ENCODE peak calls at places on chromosomes 12 and 14, in seven cellular contexts. F, P, S, Y, C, J and T are unnamed samples.

GRCh38 chr12:7345232-7345631 is 41.4 kb downstream of the ACSM4 start:
- DNase-seq in S (no peak), Y (no peak), J (no peak), P (no peak), F (no peak), C (peak; percentile 10), T (no peak)

GRCh38 chr14:93012516-93013367 is 89.8 kb downstream of the CHGA start:
- DNase-seq in F (no peak), C (no peak), Y (no peak), S (no peak), P (no peak), J (no peak), T (no peak)

GRCh38 chr14:65226824-65227604 is 124.7 kb upstream of the MAX start:
- DNase-seq in P (no peak), C (peak; percentile 55), J (peak; percentile 77), F (peak; percentile 45), Y (no peak), S (peak; percentile 56), T (no peak)

GRCh38 chr14:96805906-96806305 is 8.7 kb downstream of the VRK1 start:
- DNase-seq in S (no peak), F (no peak), P (no peak), C (no peak), J (no peak), Y (no peak), T (no peak)

GRCh38 chr12:6684609-6685008 is 4.6 kb downstream of the ZNF384 start:
- DNase-seq in C (peak; percentile 56), S (peak; percentile 69), P (no peak), J (peak; percentile 44), F (peak; percentile 70), Y (peak; percentile 63), T (no peak)

GRCh38 chr14:106694638-106695393 is 1168.4 kb downstream of the TMEM121 start:
- DNase-seq in Y (no peak), J (no peak), S (no peak), P (peak; percentile 53), C (no peak), F (peak; percentile 47), T (no peak)

GRCh38 chr14:61388976-61389576 is 67.7 kb downstream of the PRKCH start:
- DNase-seq in C (no peak), J (no peak), Y (no peak), P (peak; percentile 11), S (no peak), F (peak; percentile 24), T (no peak)

GRCh38 chr12:15208140-15208539 is 13.1 kb downstream of the RERG start:
- DNase-seq in Y (no peak), J (no peak), C (peak; percentile 34), F (no peak), P (no peak), S (peak; percentile 11), T (no peak)

GRCh38 chr12:130762319-130762675 is 46.2 kb upstream of the RIMBP2 start:
- DNase-seq in Y (no peak), J (no peak), F (no peak), C (no peak), S (no peak), P (no peak), T (no peak)

GRCh38 chr12:7712841-7713442 is 1.7 kb downstream of the DPPA3 start:
- DNase-seq in Y (no peak), J (no peak), F (no peak), C (peak; percentile 53), S (no peak), P (no peak), T (no peak)

GRCh38 chr14:29236401-29236800 is 469.8 kb downstream of the FOXG1 start:
- DNase-seq in F (no peak), J (no peak), Y (no peak), S (peak; percentile 44), C (no peak), P (no peak), T (no peak)

GRCh38 chr12:121814429-121815119 is 10.8 kb downstream of the SETD1B start:
- DNase-seq in J (no peak), S (no peak), F (no peak), P (no peak), C (no peak), Y (no peak), T (no peak)

GRCh38 chr12:62263956-62264355 is 3.8 kb downstream of the USP15 start:
- DNase-seq in J (no peak), Y (no peak), F (no peak), C (no peak), S (no peak), P (no peak), T (no peak)

GRCh38 chr14:22596354-22596879 is 1.7 kb upstream of the ABHD4 start:
- DNase-seq in P (no peak), Y (no peak), S (no peak), C (no peak), F (no peak), J (no peak), T (no peak)

GRCh38 chr14:45222485-45223262 is 30.3 kb downstream of the MIS18BP1 start:
- DNase-seq in J (no peak), C (no peak), P (no peak), F (no peak), S (no peak), Y (no peak), T (no peak)

GRCh38 chr14:102185360-102185759 is 45.7 kb downstream of the WDR20 start:
- DNase-seq in F (no peak), P (no peak), Y (no peak), J (peak; percentile 49), C (no peak), S (no peak), T (no peak)

GRCh38 chr14:76615331-76615730 is 145.9 kb upstream of the VASH1 start:
- DNase-seq in C (no peak), Y (no peak), F (no peak), P (no peak), S (no peak), J (no peak), T (no peak)